ENCODE peak calls at places on chromosome 16, in seven cellular contexts. One of them, this sample, is unnamed.

GRCh38 chr16:64184156-64184555 is 937.7 kb downstream of the CDH11 start:
- DNase-seq in H1: no peak
- DNase-seq in spleen: no peak
- DNase-seq in breast epithelium: no peak
- DNase-seq in esophagus muscularis mucosa: no peak
- DNase-seq in transverse colon: no peak
- DNase-seq in sigmoid colon: no peak
- DNase-seq in this sample: no peak

GRCh38 chr16:57771141-57771785 is 31.0 kb downstream of the KIFC3 start:
- DNase-seq in transverse colon: no peak
- DNase-seq in esophagus muscularis mucosa: no peak
- DNase-seq in sigmoid colon: no peak
- DNase-seq in H1: no peak
- DNase-seq in breast epithelium: no peak
- DNase-seq in spleen: no peak
- DNase-seq in this sample: no peak

GRCh38 chr16:47037396-47037745 is 63.9 kb upstream of the DNAJA2 start:
- DNase-seq in esophagus muscularis mucosa: no peak
- DNase-seq in breast epithelium: no peak
- DNase-seq in spleen: no peak
- DNase-seq in sigmoid colon: peak; percentile 72
- DNase-seq in transverse colon: peak; percentile 38
- DNase-seq in H1: no peak
- DNase-seq in this sample: no peak

GRCh38 chr16:17532338-17532995 is 61.7 kb upstream of the XYLT1 start:
- DNase-seq in esophagus muscularis mucosa: no peak
- DNase-seq in spleen: no peak
- DNase-seq in sigmoid colon: no peak
- DNase-seq in breast epithelium: no peak
- DNase-seq in H1: no peak
- DNase-seq in transverse colon: no peak
- DNase-seq in this sample: no peak

GRCh38 chr16:49489686-49490320 is 116.2 kb downstream of the C16orf78 start:
- DNase-seq in sigmoid colon: peak; percentile 37
- DNase-seq in breast epithelium: no peak
- DNase-seq in spleen: peak; percentile 64
- DNase-seq in transverse colon: peak; percentile 7
- DNase-seq in esophagus muscularis mucosa: no peak
- DNase-seq in H1: no peak
- DNase-seq in this sample: no peak

GRCh38 chr16:56864910-56865309 is at the start of gene SLC12A3:
- DNase-seq in esophagus muscularis mucosa: no peak
- DNase-seq in breast epithelium: no peak
- DNase-seq in sigmoid colon: no peak
- DNase-seq in spleen: no peak
- DNase-seq in transverse colon: no peak
- DNase-seq in H1: no peak
- DNase-seq in this sample: no peak

GRCh38 chr16:49986351-49987124 is 38.5 kb upstream of the CNEP1R1 start:
- DNase-seq in breast epithelium: no peak
- DNase-seq in transverse colon: no peak
- DNase-seq in esophagus muscularis mucosa: no peak
- DNase-seq in H1: no peak
- DNase-seq in sigmoid colon: no peak
- DNase-seq in spleen: no peak
- DNase-seq in this sample: no peak

GRCh38 chr16:71985262-71985974 is 14.8 kb downstream of the PKD1L3 start:
- DNase-seq in H1: no peak
- DNase-seq in spleen: no peak
- DNase-seq in sigmoid colon: no peak
- DNase-seq in transverse colon: no peak
- DNase-seq in esophagus muscularis mucosa: no peak
- DNase-seq in breast epithelium: no peak
- DNase-seq in this sample: no peak

GRCh38 chr16:88030498-88030897 is 79.3 kb downstream of the BANP start:
- DNase-seq in sigmoid colon: peak; percentile 77
- DNase-seq in spleen: peak; percentile 36
- DNase-seq in esophagus muscularis mucosa: no peak
- DNase-seq in breast epithelium: peak; percentile 35
- DNase-seq in H1: no peak
- DNase-seq in transverse colon: no peak
- DNase-seq in this sample: no peak

GRCh38 chr16:74034862-74035261 is 261.8 kb upstream of the PSMD7 start:
- DNase-seq in transverse colon: peak; percentile 11
- DNase-seq in H1: no peak
- DNase-seq in breast epithelium: no peak
- DNase-seq in sigmoid colon: no peak
- DNase-seq in esophagus muscularis mucosa: no peak
- DNase-seq in spleen: no peak
- DNase-seq in this sample: no peak

GRCh38 chr16:49586466-49586865 is 212.9 kb downstream of the C16orf78 start:
- DNase-seq in esophagus muscularis mucosa: no peak
- DNase-seq in transverse colon: no peak
- DNase-seq in H1: no peak
- DNase-seq in spleen: peak; percentile 27
- DNase-seq in breast epithelium: no peak
- DNase-seq in sigmoid colon: no peak
- DNase-seq in this sample: no peak

GRCh38 chr16:70809392-70810060 is 8.6 kb upstream of the VAC14 start:
- DNase-seq in transverse colon: no peak
- DNase-seq in spleen: no peak
- DNase-seq in esophagus muscularis mucosa: no peak
- DNase-seq in breast epithelium: no peak
- DNase-seq in sigmoid colon: no peak
- DNase-seq in H1: no peak
- DNase-seq in this sample: no peak

GRCh38 chr16:30113711-30114333 is 485 bp upstream of the GDPD3 start:
- DNase-seq in esophagus muscularis mucosa: no peak
- DNase-seq in breast epithelium: no peak
- DNase-seq in transverse colon: no peak
- DNase-seq in sigmoid colon: no peak
- DNase-seq in H1: no peak
- DNase-seq in spleen: no peak
- DNase-seq in this sample: no peak

GRCh38 chr16:10995555-10995954 is 51.2 kb downstream of the CLEC16A start:
- DNase-seq in breast epithelium: no peak
- DNase-seq in sigmoid colon: no peak
- DNase-seq in transverse colon: no peak
- DNase-seq in spleen: no peak
- DNase-seq in H1: no peak
- DNase-seq in esophagus muscularis mucosa: no peak
- DNase-seq in this sample: no peak

GRCh38 chr16:79188115-79188779 is 412.3 kb downstream of the MAF start:
- DNase-seq in H1: no peak
- DNase-seq in spleen: no peak
- DNase-seq in transverse colon: no peak
- DNase-seq in sigmoid colon: no peak
- DNase-seq in esophagus muscularis mucosa: no peak
- DNase-seq in breast epithelium: no peak
- DNase-seq in this sample: no peak

GRCh38 chr16:22008215-22009142 is 568 bp downstream of the MOSMO start:
- DNase-seq in esophagus muscularis mucosa: no peak
- DNase-seq in transverse colon: peak; percentile 24
- DNase-seq in H1: no peak
- DNase-seq in sigmoid colon: peak; percentile 70
- DNase-seq in spleen: peak; percentile 86
- DNase-seq in breast epithelium: no peak
- DNase-seq in this sample: no peak

GRCh38 chr16:57607676-57608461 is 20.6 kb upstream of the ADGRG1 start:
- DNase-seq in H1: no peak
- DNase-seq in sigmoid colon: peak; percentile 24
- DNase-seq in esophagus muscularis mucosa: no peak
- DNase-seq in breast epithelium: no peak
- DNase-seq in spleen: no peak
- DNase-seq in transverse colon: no peak
- DNase-seq in this sample: no peak

GRCh38 chr16:87721622-87722565 is 43.9 kb downstream of the KLHDC4 start:
- DNase-seq in esophagus muscularis mucosa: no peak
- DNase-seq in spleen: no peak
- DNase-seq in H1: no peak
- DNase-seq in transverse colon: no peak
- DNase-seq in breast epithelium: no peak
- DNase-seq in sigmoid colon: no peak
- DNase-seq in this sample: no peak

GRCh38 chr16:28543072-28543471 is 4.3 kb upstream of the NUPR1 start:
- DNase-seq in spleen: peak; percentile 78
- DNase-seq in transverse colon: peak; percentile 82
- DNase-seq in sigmoid colon: no peak
- DNase-seq in breast epithelium: no peak
- DNase-seq in esophagus muscularis mucosa: no peak
- DNase-seq in H1: no peak
- DNase-seq in this sample: peak; percentile 80

DNA sequence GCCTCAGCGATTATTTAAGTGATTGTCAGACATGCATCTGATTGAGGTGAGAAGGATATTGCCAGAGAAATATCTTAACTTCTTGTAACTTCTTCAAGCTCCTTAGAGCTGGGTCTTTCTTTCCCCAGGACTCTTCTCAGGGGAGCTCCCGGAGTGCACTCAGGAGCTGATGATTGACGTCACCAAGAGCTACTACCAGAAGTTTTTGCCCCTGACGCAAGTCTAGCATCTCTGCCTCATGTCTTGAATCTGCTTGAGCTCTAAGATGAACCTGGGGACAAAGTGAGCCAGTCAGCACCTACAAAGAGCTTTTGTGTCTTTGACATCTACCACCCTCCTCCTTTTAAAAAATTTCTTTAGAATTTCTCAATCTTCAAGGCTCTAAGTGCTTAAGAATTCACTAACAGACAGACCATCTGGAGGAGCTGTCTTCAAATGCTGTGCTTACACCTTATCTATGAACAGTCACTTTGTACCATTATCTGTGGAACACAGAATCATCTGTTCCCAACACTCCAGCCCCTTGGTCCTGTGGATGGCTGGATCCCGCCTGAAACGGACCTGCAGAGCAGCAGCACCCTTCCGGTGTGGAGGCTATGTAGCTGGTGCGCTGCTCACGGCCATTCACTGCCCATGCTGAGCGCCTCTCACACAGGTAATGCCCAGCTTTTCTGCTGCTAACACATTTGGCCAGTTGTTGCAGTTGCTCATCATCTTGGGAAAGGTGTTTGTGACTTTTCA is 11.6 kb upstream of the PLK1 start:
- DNase-seq in H1: no peak
- DNase-seq in breast epithelium: no peak
- DNase-seq in sigmoid colon: no peak
- DNase-seq in spleen: no peak
- DNase-seq in esophagus muscularis mucosa: no peak
- DNase-seq in transverse colon: no peak
- DNase-seq in this sample: no peak
- H3K36me3 ChIP-seq in H1: peaks cover 70% of the 10 kb centered on the region
- H3K36me3 ChIP-seq in breast epithelium: peaks cover 13% of the 10 kb centered on the region
- H3K36me3 ChIP-seq in sigmoid colon: peaks cover 52% of the 10 kb centered on the region
- H3K36me3 ChIP-seq in spleen: peaks cover 74% of the 10 kb centered on the region
- H3K36me3 ChIP-seq in esophagus muscularis mucosa: peaks cover 100% of the 10 kb centered on the region
- H3K36me3 ChIP-seq in transverse colon: peaks cover 64% of the 10 kb centered on the region
- H3K36me3 ChIP-seq in this sample: no peaks in the 10 kb centered on the region

GRCh38 chr16:66242672-66243071 is 123.8 kb upstream of the CDH5 start:
- DNase-seq in sigmoid colon: no peak
- DNase-seq in H1: no peak
- DNase-seq in breast epithelium: no peak
- DNase-seq in spleen: no peak
- DNase-seq in transverse colon: no peak
- DNase-seq in esophagus muscularis mucosa: no peak
- DNase-seq in this sample: no peak

GRCh38 chr16:66247516-66248089 is 118.9 kb upstream of the CDH5 start:
- DNase-seq in sigmoid colon: peak; percentile 77
- DNase-seq in spleen: no peak
- DNase-seq in transverse colon: peak; percentile 19
- DNase-seq in H1: no peak
- DNase-seq in breast epithelium: no peak
- DNase-seq in esophagus muscularis mucosa: no peak
- DNase-seq in this sample: no peak

GRCh38 chr16:66251406-66252160 is 114.9 kb upstream of the CDH5 start:
- DNase-seq in spleen: no peak
- DNase-seq in esophagus muscularis mucosa: no peak
- DNase-seq in H1: no peak
- DNase-seq in sigmoid colon: peak; percentile 49
- DNase-seq in breast epithelium: no peak
- DNase-seq in transverse colon: no peak
- DNase-seq in this sample: no peak

GRCh38 chr16:66250686-66251405 is 115.6 kb upstream of the CDH5 start:
- DNase-seq in transverse colon: peak; percentile 48
- DNase-seq in sigmoid colon: peak; percentile 94
- DNase-seq in H1: no peak
- DNase-seq in breast epithelium: peak; percentile 72
- DNase-seq in esophagus muscularis mucosa: peak; percentile 95
- DNase-seq in spleen: no peak
- DNase-seq in this sample: peak; percentile 40

GRCh38 chr16:66248096-66248495 is 118.4 kb upstream of the CDH5 start:
- DNase-seq in breast epithelium: peak; percentile 46
- DNase-seq in spleen: no peak
- DNase-seq in esophagus muscularis mucosa: no peak
- DNase-seq in sigmoid colon: peak; percentile 88
- DNase-seq in transverse colon: peak; percentile 37
- DNase-seq in H1: no peak
- DNase-seq in this sample: no peak
- TF ChIP-seq POLR2AphosphoS5 in breast epithelium: no peak
- TF ChIP-seq POLR2AphosphoS5 in spleen: no peak
- TF ChIP-seq POLR2AphosphoS5 in esophagus muscularis mucosa: no peak
- TF ChIP-seq POLR2AphosphoS5 in sigmoid colon: no peak
- TF ChIP-seq POLR2AphosphoS5 in transverse colon: no peak
- TF ChIP-seq POLR2AphosphoS5 in H1: no peak
- TF ChIP-seq POLR2AphosphoS5 in this sample: peak; percentile 27

GRCh38 chr16:31705371-31705770 is 168.2 kb upstream of the ZNF267 start:
- DNase-seq in sigmoid colon: no peak
- DNase-seq in breast epithelium: no peak
- DNase-seq in H1: no peak
- DNase-seq in esophagus muscularis mucosa: no peak
- DNase-seq in spleen: no peak
- DNase-seq in transverse colon: no peak
- DNase-seq in this sample: no peak
- H3K36me3 ChIP-seq in sigmoid colon: peaks cover 25% of the 10 kb centered on the region
- H3K36me3 ChIP-seq in breast epithelium: no peaks in the 10 kb centered on the region
- H3K36me3 ChIP-seq in H1: peaks cover 50% of the 10 kb centered on the region
- H3K36me3 ChIP-seq in esophagus muscularis mucosa: peaks cover 69% of the 10 kb centered on the region
- H3K36me3 ChIP-seq in spleen: peaks cover 59% of the 10 kb centered on the region
- H3K36me3 ChIP-seq in transverse colon: peaks cover 27% of the 10 kb centered on the region
- H3K36me3 ChIP-seq in this sample: peaks cover 19% of the 10 kb centered on the region

DNA sequence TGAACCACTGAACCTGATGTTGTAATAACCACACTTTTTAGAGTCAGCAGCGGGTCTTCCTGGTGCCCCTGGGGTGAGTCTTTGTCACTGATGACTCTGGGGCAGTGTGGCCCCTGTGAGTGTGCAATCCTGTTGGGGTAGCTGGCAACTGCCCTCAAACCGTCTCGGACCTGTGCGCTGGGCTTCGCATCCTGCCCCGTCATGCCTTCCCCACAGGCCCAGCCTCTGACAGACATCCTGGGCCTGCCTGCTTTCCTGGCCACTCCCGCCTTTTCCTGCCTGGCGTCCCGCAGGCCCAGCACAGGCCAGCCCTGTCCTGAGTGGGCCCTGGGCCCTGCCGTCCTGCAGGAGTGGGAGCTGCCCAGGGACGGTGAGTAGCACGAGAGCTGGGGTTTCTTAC is 50.2 kb upstream of the CAPN15 start:
- DNase-seq in esophagus muscularis mucosa: no peak
- DNase-seq in H1: no peak
- DNase-seq in sigmoid colon: no peak
- DNase-seq in transverse colon: no peak
- DNase-seq in spleen: no peak
- DNase-seq in breast epithelium: no peak
- DNase-seq in this sample: no peak
- TF ChIP-seq POLR2AphosphoS5 in esophagus muscularis mucosa: no peak
- TF ChIP-seq POLR2AphosphoS5 in H1: no peak
- TF ChIP-seq POLR2AphosphoS5 in sigmoid colon: no peak
- TF ChIP-seq POLR2AphosphoS5 in transverse colon: no peak
- TF ChIP-seq POLR2AphosphoS5 in spleen: no peak
- TF ChIP-seq POLR2AphosphoS5 in breast epithelium: no peak
- TF ChIP-seq POLR2AphosphoS5 in this sample: no peak